ENCODE peak calls at places on chromosomes 3 and 15, in six cellular contexts. D is pancreas, G is OCI-LY7, F is lower lobe of right lung, T is heart left ventricle, L is neural progenitor cell. U is an unnamed sample.

GRCh38 chr3:32569540-32570425 is 875 bp downstream of the DYNC1LI1 start:
- DNase-seq in L (peak), G (peak), T (peak), D (peak), F (peak), U (peak)

GRCh38 chr3:38138347-38139190 is at the start of gene MYD88:
- DNase-seq in G (peak), L (peak), F (peak), D (peak), T (peak), U (peak)

GRCh38 chr15:61155741-61156700 is 73.1 kb downstream of the RORA start:
- DNase-seq in F (no peak), T (peak), D (no peak), L (no peak), G (no peak), U (no peak)

GRCh38 chr15:64685230-64685886 is 90.0 kb downstream of the RBPMS2 start:
- DNase-seq in F (no peak), G (no peak), L (no peak), T (no peak), D (no peak), U (no peak)

GRCh38 chr3:67790043-67790442 is 135.6 kb upstream of the SUCLG2 start:
- DNase-seq in D (peak), G (peak), T (no peak), F (no peak), L (peak), U (no peak)

GRCh38 chr3:107999215-107999775 is 91.5 kb downstream of the CD47 start:
- DNase-seq in L (peak), F (peak), D (no peak), T (no peak), G (no peak), U (no peak)

GRCh38 chr3:87270908-87271727 is 5.3 kb downstream of the POU1F1 start:
- DNase-seq in T (no peak), F (no peak), L (no peak), D (no peak), G (no peak), U (no peak)

GRCh38 chr3:170410428-170411029 is 8.1 kb upstream of the CLDN11 start:
- DNase-seq in F (no peak), D (no peak), T (no peak), G (peak), L (no peak), U (no peak)

GRCh38 chr3:39099738-39100499 is 7.5 kb downstream of the GORASP1 start:
- DNase-seq in L (no peak), D (no peak), T (no peak), F (no peak), G (no peak), U (no peak)

GRCh38 chr3:109132801-109133473 is 3.6 kb upstream of the C3orf85 start:
- DNase-seq in T (no peak), D (no peak), L (no peak), F (no peak), G (no peak), U (no peak)

GRCh38 chr3:148084931-148085330 is 612.8 kb upstream of the AGTR1 start:
- DNase-seq in D (no peak), F (no peak), L (no peak), G (no peak), T (no peak), U (no peak)
- H3K4me3 ChIP-seq in D (no peak), F (no peak), L (no peak), G (no peak), T (no peak), U (no peak)

GRCh38 chr3:16896820-16897219 is 12.1 kb downstream of the PLCL2 start:
- DNase-seq in G (peak), F (no peak), L (no peak), T (no peak), D (no peak), U (no peak)
- H3K4me3 ChIP-seq in G (peak), F (no peak), L (no peak), T (no peak), D (peak), U (no peak)

DNA sequence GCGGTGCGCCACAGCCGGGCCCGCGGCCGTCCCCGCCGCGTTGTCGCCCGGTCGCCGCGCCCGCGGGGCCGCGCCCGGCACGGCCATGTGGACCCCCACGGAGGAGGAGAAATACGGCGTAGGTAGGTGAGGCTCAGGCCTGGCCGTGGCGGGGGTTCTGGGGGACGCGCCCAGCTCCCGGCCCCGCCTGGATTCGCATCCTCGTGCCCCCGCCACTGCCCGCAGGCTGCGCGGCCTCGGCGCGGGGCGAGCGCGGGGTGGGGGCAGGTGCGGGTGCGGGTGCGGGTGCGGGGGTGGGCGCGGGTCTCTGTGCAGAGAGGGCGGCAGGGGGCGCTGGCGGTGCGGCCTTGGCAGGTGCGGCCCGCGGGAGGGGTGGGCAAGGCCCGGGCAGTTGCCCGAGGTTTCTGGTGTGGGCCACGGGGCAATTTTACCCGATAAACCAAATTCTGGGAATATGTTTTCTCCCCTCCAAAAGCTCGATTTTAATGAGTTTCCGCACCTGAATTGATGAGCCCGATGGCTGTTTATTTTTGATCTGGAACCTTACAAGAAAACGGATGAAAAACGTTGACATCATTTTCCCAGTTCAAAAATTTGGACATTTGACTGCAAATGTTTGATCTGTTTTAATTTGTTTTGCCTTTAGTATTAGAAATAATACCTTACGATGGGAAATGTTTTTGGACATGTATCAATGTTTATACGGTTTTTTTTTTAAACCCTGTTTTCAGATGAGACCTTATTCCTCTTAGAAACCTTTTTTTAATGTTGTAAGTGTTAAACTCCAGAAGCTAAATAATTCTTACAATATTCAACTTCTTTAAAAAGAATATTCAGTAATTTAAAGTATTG is 678 bp downstream of the DOCK3 start:
- DNase-seq in L (peak), D (peak), T (peak), G (peak), F (peak), U (peak)
- H3K4me3 ChIP-seq in L (peak), D (peak), T (peak), G (no peak), F (peak), U (peak)

DNA sequence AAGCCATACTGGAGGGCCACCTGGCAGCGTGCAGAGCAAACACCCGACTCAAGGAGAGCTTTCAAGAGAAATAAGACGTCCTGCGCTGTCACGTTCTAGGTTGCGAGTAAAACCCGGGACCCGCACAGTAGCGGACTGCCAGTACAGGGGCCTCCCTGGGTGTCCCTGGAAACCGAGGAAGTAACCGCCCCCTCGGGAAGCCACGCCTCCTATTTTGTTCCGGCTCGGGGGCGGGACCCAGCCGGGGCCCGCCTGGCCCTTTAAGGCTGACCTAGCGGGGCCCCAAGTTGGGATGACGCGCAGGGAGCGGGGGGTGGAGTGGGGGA is 218 bp upstream of the MAPKAPK3 start:
- DNase-seq in D (peak), G (peak), F (peak), T (peak), L (peak), U (peak)
- H3K4me3 ChIP-seq in D (peak), G (peak), F (peak), T (peak), L (peak), U (peak)

DNA sequence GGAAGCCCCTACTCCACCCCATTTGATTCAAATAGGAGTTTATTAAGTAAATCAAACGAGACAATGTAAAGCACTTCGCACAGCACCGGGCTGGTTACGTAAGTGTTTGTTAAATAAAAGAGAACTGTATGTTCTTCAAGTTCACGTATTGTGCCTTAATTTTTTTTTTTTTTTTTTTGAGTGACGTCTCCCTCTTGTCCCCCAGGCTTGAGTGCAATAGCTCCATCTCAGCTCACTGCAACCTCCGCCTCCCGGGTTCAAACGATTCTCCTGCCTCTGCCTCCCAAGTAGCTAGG is 1.3 kb upstream of the WWTR1 start:
- DNase-seq in T (no peak), L (no peak), D (no peak), G (no peak), F (peak), U (no peak)
- H3K4me3 ChIP-seq in T (peak), L (peak), D (peak), G (no peak), F (peak), U (peak)

GRCh38 chr15:33124275-33124674 is 70.2 kb downstream of the FMN1 start:
- DNase-seq in G (no peak), L (no peak), F (no peak), D (no peak), T (no peak), U (no peak)

GRCh38 chr15:33131880-33132279 is 62.6 kb downstream of the FMN1 start:
- DNase-seq in G (no peak), L (no peak), T (no peak), D (no peak), F (no peak), U (no peak)

GRCh38 chr15:33125883-33126535 is 68.5 kb downstream of the FMN1 start:
- DNase-seq in T (no peak), G (no peak), L (no peak), D (no peak), F (no peak), U (no peak)

GRCh38 chr15:33126559-33127290 is 67.8 kb downstream of the FMN1 start:
- DNase-seq in T (peak), G (peak), L (peak), F (peak), D (peak), U (no peak)
- H3K4me3 ChIP-seq in T (no peak), G (no peak), L (no peak), F (no peak), D (no peak), U (no peak)

GRCh38 chr3:152296382-152296781 is 27.7 kb downstream of the MBNL1 start:
- DNase-seq in L (no peak), T (no peak), F (no peak), D (no peak), G (no peak), U (no peak)

GRCh38 chr3:152300029-152300764 is 31.5 kb downstream of the MBNL1 start:
- DNase-seq in T (no peak), G (no peak), L (no peak), F (no peak), D (no peak), U (no peak)

GRCh38 chr3:152296990-152297389 is 28.3 kb downstream of the MBNL1 start:
- DNase-seq in L (no peak), F (no peak), G (no peak), T (no peak), D (no peak), U (no peak)

GRCh38 chr3:152299243-152299976 is 30.7 kb downstream of the MBNL1 start:
- DNase-seq in L (no peak), T (no peak), G (peak), D (no peak), F (no peak), U (no peak)

DNA sequence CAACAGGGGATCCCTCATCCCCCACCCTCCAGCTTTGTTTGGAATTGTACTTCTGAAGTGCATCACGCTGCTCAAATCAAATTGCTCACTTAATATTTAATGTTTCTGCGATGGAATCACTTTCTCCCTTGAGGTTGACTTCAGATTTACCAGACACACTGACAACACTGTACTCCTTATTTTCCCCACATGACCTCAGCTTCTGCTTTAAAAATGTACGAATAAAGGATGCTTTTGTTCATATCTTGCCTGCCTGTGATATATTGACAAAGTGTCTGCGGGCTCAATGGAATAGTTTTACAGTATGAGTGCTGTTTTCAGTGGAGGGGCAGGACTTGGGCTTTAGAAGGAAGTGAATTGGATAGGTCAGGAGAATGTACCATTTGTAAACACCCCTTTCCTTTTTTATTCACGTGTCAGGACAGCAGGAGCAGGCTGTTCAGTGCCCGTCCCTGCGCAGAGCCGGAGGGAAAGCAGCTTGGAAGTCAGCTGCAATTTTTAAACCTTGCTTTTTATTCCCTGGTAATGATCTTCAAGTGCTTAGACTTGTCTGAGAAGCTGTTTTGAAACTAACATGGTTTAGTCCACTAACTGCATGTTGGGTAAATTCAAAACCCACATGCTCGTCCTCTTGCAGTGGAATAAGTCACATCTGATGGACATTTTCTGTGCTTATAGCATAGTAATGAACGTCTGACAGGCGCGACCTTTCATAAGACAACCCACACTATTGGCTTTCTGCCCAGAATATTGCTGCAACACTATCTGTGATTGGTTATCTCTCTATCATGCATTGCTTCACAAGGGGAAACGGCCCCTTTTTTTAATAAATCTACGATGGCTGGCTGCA is 29.9 kb downstream of the MBNL1 start:
- DNase-seq in L (peak), D (peak), F (no peak), G (peak), T (peak), U (no peak)
- H3K4me3 ChIP-seq in L (peak), D (peak), F (peak), G (peak), T (peak), U (peak)

GRCh38 chr3:184110316-184110725 is 13.5 kb downstream of the HTR3E start:
- DNase-seq in T (no peak), D (no peak), L (peak), F (no peak), G (no peak), U (no peak)
- H3K4me3 ChIP-seq in T (no peak), D (no peak), L (no peak), F (no peak), G (no peak), U (no peak)

GRCh38 chr15:26771168-26771916 is 1.5 kb downstream of the GABRB3 start:
- DNase-seq in T (peak), L (peak), F (no peak), D (peak), G (no peak), U (no peak)

GRCh38 chr15:26772588-26773484 is at the start of gene GABRB3:
- DNase-seq in D (peak), T (peak), F (peak), G (no peak), L (peak), U (no peak)

GRCh38 chr15:26773917-26774316 is 1.1 kb upstream of the GABRB3 start:
- DNase-seq in F (no peak), T (no peak), G (no peak), L (peak), D (no peak), U (no peak)

GRCh38 chr15:26771917-26772587 is 814 bp downstream of the GABRB3 start:
- DNase-seq in T (no peak), F (no peak), G (no peak), D (no peak), L (no peak), U (no peak)

DNA sequence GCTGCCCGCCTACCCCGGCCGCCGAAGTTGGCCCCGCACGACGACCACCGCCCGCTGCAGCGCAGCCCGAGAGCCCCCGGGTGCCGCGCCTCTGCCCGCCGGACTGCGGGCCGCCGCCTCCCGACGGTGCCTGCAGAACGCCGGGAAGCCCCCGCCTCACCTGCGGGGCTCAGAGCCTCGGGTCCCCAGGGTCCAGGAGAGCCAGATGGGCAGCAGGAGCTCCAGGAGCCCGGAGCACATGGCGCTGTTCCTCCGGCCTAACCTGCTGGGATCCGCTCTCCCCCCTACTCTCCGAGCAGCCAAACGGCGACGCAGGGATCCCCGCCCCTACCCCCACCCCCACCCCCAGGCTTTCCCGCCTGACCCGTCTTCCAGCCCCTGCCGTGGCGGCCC is 615 bp upstream of the GABRB3 start:
- DNase-seq in T (no peak), G (no peak), L (peak), F (no peak), D (no peak), U (no peak)
- H3K4me3 ChIP-seq in T (peak), G (no peak), L (peak), F (peak), D (peak), U (peak)